ENCODE peak calls at places on chromosomes 7 and 10, in seven cellular contexts. N is colonic mucosa, H is NCI-H1092 treated with DMSO at 0.1 percent for 48 hours, F is memory B cell, Q is epithelial cell of esophagus, C is T-helper 2 cell, E is upper lobe of right lung. R is an unnamed sample.

GRCh38 chr10:59240581-59241183 is 64.2 kb downstream of the PHYHIPL start:
- DNase-seq in E (no peak), Q (peak), H (peak), C (no peak), N (peak), F (no peak), R (peak)

GRCh38 chr7:132776105-132776504 is 199.8 kb upstream of the PLXNA4 start:
- DNase-seq in H (no peak), N (no peak), Q (no peak), C (no peak), E (no peak), F (no peak), R (no peak)

GRCh38 chr7:16586081-16586874 is 59.3 kb downstream of the ANKMY2 start:
- DNase-seq in F (no peak), N (no peak), C (no peak), Q (no peak), E (no peak), H (no peak), R (no peak)

GRCh38 chr10:56604624-56605023 is 243.6 kb upstream of the ZWINT start:
- DNase-seq in N (no peak), H (no peak), E (no peak), C (no peak), F (no peak), Q (no peak), R (no peak)

GRCh38 chr7:117949232-117949631 is 76.0 kb upstream of the CTTNBP2 start:
- DNase-seq in N (no peak), E (no peak), C (no peak), F (no peak), H (no peak), Q (peak), R (peak)

GRCh38 chr7:82175319-82175718 is 268.3 kb downstream of the CACNA2D1 start:
- DNase-seq in Q (no peak), E (no peak), N (no peak), H (no peak), F (no peak), C (no peak), R (no peak)

GRCh38 chr7:33965116-33965827 is 59.9 kb downstream of the BMPER start:
- DNase-seq in C (no peak), E (no peak), F (no peak), Q (no peak), N (no peak), H (no peak), R (no peak)

GRCh38 chr7:44386139-44386913 is 60.9 kb upstream of the CAMK2B start:
- DNase-seq in N (peak), E (no peak), F (no peak), Q (no peak), C (no peak), H (no peak), R (peak)

GRCh38 chr7:78115876-78116275 is 317.3 kb downstream of the PHTF2 start:
- DNase-seq in N (no peak), E (no peak), H (no peak), C (no peak), Q (peak), F (no peak), R (no peak)

GRCh38 chr10:50946991-50947781 is 61.8 kb upstream of the A1CF start:
- DNase-seq in H (no peak), F (no peak), N (no peak), E (no peak), C (no peak), Q (no peak), R (no peak)

GRCh38 chr7:130894146-130895005 is 160.4 kb upstream of the KLF14 start:
- DNase-seq in N (no peak), E (peak), F (no peak), Q (no peak), H (peak), C (no peak), R (peak)

GRCh38 chr7:122674502-122674901 is 24.4 kb downstream of the RNF133 start:
- DNase-seq in N (no peak), C (no peak), Q (no peak), H (peak), E (no peak), F (no peak), R (no peak)

GRCh38 chr10:68156373-68157185 is 47.3 kb downstream of the MYPN start:
- DNase-seq in F (peak), H (no peak), Q (peak), E (no peak), N (peak), C (peak), R (peak)

R was measured in RCC 7860.